ENCODE peak calls at places on chromosomes 13 and 19, in four cellular contexts. S is COR-L47; T is activated gamma-delta T cell treated with anti-CD3 and anti-CD28 coated beads, Interleukin-2, amount 50 U/mL, for 16 hours; Q is keratinocyte. K is an unnamed sample.

GRCh38 chr19:45103200-45103624 is 10.2 kb downstream of the PPP1R37 start:
- DNase-seq in T (no peak), Q (no peak), S (peak), K (no peak)

GRCh38 chr19:58350871-58351557 is 2.3 kb downstream of the A1BG start:
- DNase-seq in S (no peak), Q (no peak), T (no peak), K (no peak)

GRCh38 chr13:106700007-106700950 is 132.3 kb upstream of the ARGLU1 start:
- DNase-seq in S (no peak), Q (no peak), T (no peak), K (no peak)

GRCh38 chr13:114279770-114280169 is 1.6 kb upstream of the UPF3A start:
- DNase-seq in T (no peak), S (no peak), Q (no peak), K (no peak)

GRCh38 chr13:113555141-113555540 is 29.4 kb upstream of the TFDP1 start:
- DNase-seq in Q (no peak), S (no peak), T (no peak), K (no peak)

GRCh38 chr19:53511933-53512374 is 26.0 kb upstream of the ZNF331 start:
- DNase-seq in T (peak), S (peak), Q (no peak), K (peak)

GRCh38 chr19:2982983-2983350 is 5.6 kb downstream of the TLE6 start:
- DNase-seq in Q (no peak), T (no peak), S (peak), K (no peak)

GRCh38 chr13:37945651-37946575 is 76.3 kb upstream of the TRPC4 start:
- DNase-seq in T (no peak), S (no peak), Q (no peak), K (no peak)

GRCh38 chr13:27053902-27054595 is 117.6 kb downstream of the USP12 start:
- DNase-seq in Q (peak), S (no peak), T (no peak), K (no peak)

GRCh38 chr19:44974809-44975347 is 19.7 kb downstream of the CLPTM1 start:
- DNase-seq in T (no peak), S (no peak), Q (no peak), K (no peak)

GRCh38 chr13:42214445-42214844 is 57.5 kb upstream of the AKAP11 start:
- DNase-seq in T (no peak), S (no peak), Q (peak), K (no peak)

GRCh38 chr19:51341976-51342580 is at the start of gene VSIG10L:
- DNase-seq in T (no peak), Q (no peak), S (no peak), K (no peak)

GRCh38 chr13:94192576-94192975 is 286.9 kb downstream of the DCT start:
- DNase-seq in S (peak), Q (no peak), T (no peak), K (peak)

GRCh38 chr13:42747399-42747873 is 33.9 kb upstream of the FAM216B start:
- DNase-seq in Q (no peak), T (no peak), S (peak), K (no peak)

GRCh38 chr13:73158851-73159250 is 100.0 kb downstream of the KLF5 start:
- DNase-seq in Q (peak), S (no peak), T (no peak), K (no peak)

GRCh38 chr19:38209671-38210457 is 14.2 kb downstream of the DPF1 start:
- DNase-seq in T (no peak), Q (no peak), S (peak), K (no peak)

GRCh38 chr13:60765700-60766411 is 368.8 kb downstream of the TDRD3 start:
- DNase-seq in T (no peak), Q (no peak), S (no peak), K (no peak)

GRCh38 chr13:45086484-45086883 is 33.8 kb upstream of the GTF2F2 start:
- DNase-seq in S (no peak), T (no peak), Q (no peak), K (no peak)

GRCh38 chr13:55437162-55437561 is 1703.6 kb upstream of the PRR20A start:
- DNase-seq in Q (no peak), T (no peak), S (no peak), K (no peak)

K was measured in stimulated activated CD8-positive, alpha-beta memory T cell treated with anti-CD3 and anti-CD28 coated beads, Interleukin-4, amount 100 ng/mL, for 24 hours.